ENCODE peak calls at places on chromosomes 5 and 9, in seven cellular contexts. One of them, this sample, is unnamed.

GRCh38 chr9:135573124-135573523 is 11.6 kb downstream of the PAEP start:
- DNase-seq in cardiac muscle cell: no peak
- DNase-seq in fibroblast of mammary gland: no peak
- DNase-seq in NB4: no peak
- DNase-seq in BJ: no peak
- DNase-seq in aorta: no peak
- DNase-seq in neuronal stem cell: no peak
- DNase-seq in this sample: no peak

GRCh38 chr9:129487307-129487657 is 133.6 kb downstream of the C9orf50 start:
- DNase-seq in aorta: no peak
- DNase-seq in cardiac muscle cell: no peak
- DNase-seq in fibroblast of mammary gland: peak
- DNase-seq in neuronal stem cell: no peak
- DNase-seq in NB4: no peak
- DNase-seq in BJ: no peak
- DNase-seq in this sample: no peak

GRCh38 chr5:100846722-100847121 is 56.4 kb downstream of the ST8SIA4 start:
- DNase-seq in cardiac muscle cell: no peak
- DNase-seq in BJ: no peak
- DNase-seq in neuronal stem cell: no peak
- DNase-seq in fibroblast of mammary gland: peak
- DNase-seq in NB4: no peak
- DNase-seq in aorta: no peak
- DNase-seq in this sample: no peak

GRCh38 chr5:37166197-37166596 is 83.0 kb downstream of the CPLANE1 start:
- DNase-seq in cardiac muscle cell: no peak
- DNase-seq in BJ: no peak
- DNase-seq in fibroblast of mammary gland: no peak
- DNase-seq in NB4: no peak
- DNase-seq in neuronal stem cell: no peak
- DNase-seq in aorta: no peak
- DNase-seq in this sample: no peak

GRCh38 chr5:72366324-72366976 is 46.3 kb downstream of the PTCD2 start:
- DNase-seq in fibroblast of mammary gland: peak
- DNase-seq in NB4: peak
- DNase-seq in BJ: no peak
- DNase-seq in neuronal stem cell: peak
- DNase-seq in aorta: no peak
- DNase-seq in cardiac muscle cell: peak
- DNase-seq in this sample: no peak

GRCh38 chr9:88791105-88791805 is 200.0 kb upstream of the S1PR3 start:
- DNase-seq in aorta: no peak
- DNase-seq in BJ: peak
- DNase-seq in neuronal stem cell: no peak
- DNase-seq in cardiac muscle cell: no peak
- DNase-seq in fibroblast of mammary gland: peak
- DNase-seq in NB4: peak
- DNase-seq in this sample: no peak

GRCh38 chr5:140145818-140146522 is 20.2 kb downstream of the IGIP start:
- DNase-seq in fibroblast of mammary gland: peak
- DNase-seq in aorta: peak
- DNase-seq in BJ: no peak
- DNase-seq in neuronal stem cell: peak
- DNase-seq in cardiac muscle cell: peak
- DNase-seq in NB4: peak
- DNase-seq in this sample: peak

GRCh38 chr9:34430843-34431437 is 27.4 kb downstream of the FAM219A start:
- DNase-seq in BJ: no peak
- DNase-seq in neuronal stem cell: peak
- DNase-seq in fibroblast of mammary gland: peak
- DNase-seq in cardiac muscle cell: peak
- DNase-seq in NB4: peak
- DNase-seq in aorta: peak
- DNase-seq in this sample: no peak

GRCh38 chr5:148833122-148833521 is 6.7 kb downstream of the ADRB2 start:
- DNase-seq in neuronal stem cell: no peak
- DNase-seq in BJ: no peak
- DNase-seq in NB4: peak
- DNase-seq in fibroblast of mammary gland: no peak
- DNase-seq in cardiac muscle cell: peak
- DNase-seq in aorta: no peak
- DNase-seq in this sample: no peak

GRCh38 chr9:16729656-16730055 is 140.8 kb downstream of the BNC2 start:
- DNase-seq in neuronal stem cell: no peak
- DNase-seq in cardiac muscle cell: peak
- DNase-seq in fibroblast of mammary gland: peak
- DNase-seq in BJ: no peak
- DNase-seq in NB4: peak
- DNase-seq in aorta: no peak
- DNase-seq in this sample: no peak

GRCh38 chr5:33362915-33363314 is 77.8 kb upstream of the TARS1 start:
- DNase-seq in cardiac muscle cell: peak
- DNase-seq in aorta: no peak
- DNase-seq in neuronal stem cell: no peak
- DNase-seq in BJ: no peak
- DNase-seq in fibroblast of mammary gland: peak
- DNase-seq in NB4: no peak
- DNase-seq in this sample: no peak

GRCh38 chr9:109001275-109001676 is 12.0 kb downstream of the CTNNAL1 start:
- DNase-seq in aorta: no peak
- DNase-seq in neuronal stem cell: no peak
- DNase-seq in BJ: peak
- DNase-seq in NB4: no peak
- DNase-seq in fibroblast of mammary gland: peak
- DNase-seq in cardiac muscle cell: no peak
- DNase-seq in this sample: no peak

GRCh38 chr5:126338516-126339153 is 84.6 kb upstream of the GRAMD2B start:
- DNase-seq in fibroblast of mammary gland: no peak
- DNase-seq in BJ: no peak
- DNase-seq in aorta: no peak
- DNase-seq in neuronal stem cell: no peak
- DNase-seq in NB4: no peak
- DNase-seq in cardiac muscle cell: no peak
- DNase-seq in this sample: no peak

GRCh38 chr5:172133359-172134029 is 54.5 kb downstream of the STK10 start:
- DNase-seq in aorta: no peak
- DNase-seq in BJ: peak
- DNase-seq in fibroblast of mammary gland: peak
- DNase-seq in cardiac muscle cell: no peak
- DNase-seq in NB4: peak
- DNase-seq in neuronal stem cell: no peak
- DNase-seq in this sample: no peak

GRCh38 chr9:26228273-26228672 is 550.0 kb upstream of the TUSC1 start:
- DNase-seq in aorta: no peak
- DNase-seq in cardiac muscle cell: no peak
- DNase-seq in fibroblast of mammary gland: peak
- DNase-seq in NB4: no peak
- DNase-seq in neuronal stem cell: no peak
- DNase-seq in BJ: no peak
- DNase-seq in this sample: no peak

GRCh38 chr9:87478211-87478992 is 19.3 kb upstream of the DAPK1 start:
- DNase-seq in aorta: no peak
- DNase-seq in neuronal stem cell: no peak
- DNase-seq in BJ: no peak
- DNase-seq in NB4: no peak
- DNase-seq in cardiac muscle cell: no peak
- DNase-seq in fibroblast of mammary gland: no peak
- DNase-seq in this sample: no peak

GRCh38 chr5:76762484-76762883 is 46.6 kb downstream of the F2R start:
- DNase-seq in fibroblast of mammary gland: no peak
- DNase-seq in neuronal stem cell: no peak
- DNase-seq in cardiac muscle cell: no peak
- DNase-seq in aorta: no peak
- DNase-seq in BJ: no peak
- DNase-seq in NB4: no peak
- DNase-seq in this sample: no peak

GRCh38 chr5:52789378-52789777 is 1.7 kb downstream of the ITGA1 start:
- DNase-seq in neuronal stem cell: no peak
- DNase-seq in cardiac muscle cell: no peak
- DNase-seq in fibroblast of mammary gland: no peak
- DNase-seq in NB4: no peak
- DNase-seq in aorta: no peak
- DNase-seq in BJ: no peak
- DNase-seq in this sample: no peak

GRCh38 chr5:167764650-167765289 is 526.7 kb upstream of the WWC1 start:
- DNase-seq in aorta: no peak
- DNase-seq in neuronal stem cell: no peak
- DNase-seq in NB4: no peak
- DNase-seq in BJ: no peak
- DNase-seq in fibroblast of mammary gland: no peak
- DNase-seq in cardiac muscle cell: no peak
- DNase-seq in this sample: no peak

GRCh38 chr5:158744680-158745079 is 355.0 kb downstream of the EBF1 start:
- DNase-seq in cardiac muscle cell: no peak
- DNase-seq in aorta: no peak
- DNase-seq in fibroblast of mammary gland: no peak
- DNase-seq in BJ: no peak
- DNase-seq in neuronal stem cell: no peak
- DNase-seq in NB4: no peak
- DNase-seq in this sample: no peak

GRCh38 chr5:103674739-103675138 is 112.2 kb upstream of the NUDT12 start:
- DNase-seq in neuronal stem cell: no peak
- DNase-seq in aorta: no peak
- DNase-seq in NB4: no peak
- DNase-seq in cardiac muscle cell: no peak
- DNase-seq in fibroblast of mammary gland: peak
- DNase-seq in BJ: no peak
- DNase-seq in this sample: no peak

GRCh38 chr5:122019936-122020590 is 58.0 kb downstream of the LOX start:
- DNase-seq in BJ: no peak
- DNase-seq in neuronal stem cell: no peak
- DNase-seq in NB4: no peak
- DNase-seq in fibroblast of mammary gland: peak
- DNase-seq in cardiac muscle cell: no peak
- DNase-seq in aorta: no peak
- DNase-seq in this sample: no peak

GRCh38 chr5:122009436-122009835 is 47.7 kb downstream of the SRFBP1 start:
- DNase-seq in BJ: no peak
- DNase-seq in neuronal stem cell: no peak
- DNase-seq in NB4: no peak
- DNase-seq in cardiac muscle cell: no peak
- DNase-seq in fibroblast of mammary gland: no peak
- DNase-seq in aorta: no peak
- DNase-seq in this sample: no peak

GRCh38 chr5:122014232-122014940 is 52.6 kb downstream of the SRFBP1 start:
- DNase-seq in neuronal stem cell: no peak
- DNase-seq in BJ: no peak
- DNase-seq in NB4: peak
- DNase-seq in fibroblast of mammary gland: peak
- DNase-seq in cardiac muscle cell: no peak
- DNase-seq in aorta: no peak
- DNase-seq in this sample: no peak
- H3K4me3 ChIP-seq in neuronal stem cell: no peak
- H3K4me3 ChIP-seq in BJ: no peak
- H3K4me3 ChIP-seq in NB4: no peak
- H3K4me3 ChIP-seq in fibroblast of mammary gland: no peak
- H3K4me3 ChIP-seq in cardiac muscle cell: no peak
- H3K4me3 ChIP-seq in aorta: no peak
- H3K4me3 ChIP-seq in this sample: no peak

GRCh38 chr9:5582835-5583195 is 46.1 kb upstream of the RIC1 start:
- DNase-seq in fibroblast of mammary gland: peak
- DNase-seq in NB4: no peak
- DNase-seq in BJ: no peak
- DNase-seq in aorta: no peak
- DNase-seq in neuronal stem cell: no peak
- DNase-seq in cardiac muscle cell: no peak
- DNase-seq in this sample: peak
- H3K4me3 ChIP-seq in fibroblast of mammary gland: no peak
- H3K4me3 ChIP-seq in NB4: no peak
- H3K4me3 ChIP-seq in BJ: no peak
- H3K4me3 ChIP-seq in aorta: no peak
- H3K4me3 ChIP-seq in neuronal stem cell: no peak
- H3K4me3 ChIP-seq in cardiac muscle cell: no peak
- H3K4me3 ChIP-seq in this sample: no peak

DNA sequence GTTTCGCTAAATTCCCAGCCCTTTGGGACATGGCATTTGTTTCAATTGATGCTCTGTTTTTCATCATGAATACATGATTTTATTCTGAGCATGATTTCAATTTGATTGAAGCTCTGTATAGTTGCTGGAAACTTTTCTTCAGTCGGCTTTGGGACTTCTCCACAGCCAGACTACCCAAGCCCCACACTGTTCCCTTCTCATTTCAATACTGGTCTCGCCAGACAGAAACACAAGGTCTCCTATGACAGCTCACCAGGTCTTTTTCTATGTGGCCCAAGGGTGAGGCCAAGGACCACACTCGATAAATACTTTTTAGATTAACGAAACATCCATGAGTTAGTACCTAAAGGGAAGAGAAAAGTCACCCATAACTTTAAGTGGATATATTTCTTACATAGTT is 132.2 kb downstream of the ARL15 start:
- DNase-seq in BJ: no peak
- DNase-seq in neuronal stem cell: no peak
- DNase-seq in aorta: no peak
- DNase-seq in fibroblast of mammary gland: no peak
- DNase-seq in cardiac muscle cell: no peak
- DNase-seq in NB4: no peak
- DNase-seq in this sample: no peak
- H3K4me3 ChIP-seq in BJ: no peak
- H3K4me3 ChIP-seq in neuronal stem cell: no peak
- H3K4me3 ChIP-seq in aorta: no peak
- H3K4me3 ChIP-seq in fibroblast of mammary gland: no peak
- H3K4me3 ChIP-seq in cardiac muscle cell: no peak
- H3K4me3 ChIP-seq in NB4: no peak
- H3K4me3 ChIP-seq in this sample: no peak

GRCh38 chr5:113024298-113024697 is 47.7 kb downstream of the DCP2 start:
- DNase-seq in fibroblast of mammary gland: no peak
- DNase-seq in aorta: no peak
- DNase-seq in cardiac muscle cell: no peak
- DNase-seq in NB4: no peak
- DNase-seq in BJ: no peak
- DNase-seq in neuronal stem cell: no peak
- DNase-seq in this sample: no peak

GRCh38 chr5:113020461-113021273 is 44.1 kb downstream of the DCP2 start:
- DNase-seq in fibroblast of mammary gland: peak
- DNase-seq in cardiac muscle cell: no peak
- DNase-seq in BJ: no peak
- DNase-seq in aorta: no peak
- DNase-seq in NB4: no peak
- DNase-seq in neuronal stem cell: no peak
- DNase-seq in this sample: no peak

GRCh38 chr5:113025596-113025995 is 49.0 kb downstream of the DCP2 start:
- DNase-seq in aorta: no peak
- DNase-seq in neuronal stem cell: no peak
- DNase-seq in cardiac muscle cell: no peak
- DNase-seq in NB4: no peak
- DNase-seq in fibroblast of mammary gland: no peak
- DNase-seq in BJ: no peak
- DNase-seq in this sample: no peak

GRCh38 chr5:113027015-113027414 is 50.4 kb downstream of the DCP2 start:
- DNase-seq in neuronal stem cell: no peak
- DNase-seq in BJ: no peak
- DNase-seq in cardiac muscle cell: no peak
- DNase-seq in NB4: no peak
- DNase-seq in aorta: no peak
- DNase-seq in fibroblast of mammary gland: no peak
- DNase-seq in this sample: no peak

DNA sequence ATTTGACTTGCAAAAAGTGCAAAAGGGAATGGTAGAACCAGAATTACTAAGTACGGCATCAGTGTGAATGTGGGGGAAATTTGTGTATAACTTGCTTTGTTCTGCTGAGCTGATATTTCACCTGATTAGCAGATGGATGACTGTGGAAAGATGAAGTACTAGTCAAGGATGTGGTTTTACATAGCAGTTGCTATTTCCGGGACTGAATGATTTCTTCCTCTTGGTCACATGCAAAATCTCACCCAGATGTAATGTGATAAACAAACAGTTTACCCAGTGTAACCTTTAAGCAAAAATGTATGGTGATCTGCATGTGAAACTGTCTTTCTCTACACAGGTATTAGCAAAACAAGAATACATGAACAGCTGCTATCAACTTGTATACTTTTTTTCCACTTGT is 46.1 kb downstream of the DCP2 start:
- DNase-seq in cardiac muscle cell: no peak
- DNase-seq in NB4: no peak
- DNase-seq in aorta: no peak
- DNase-seq in neuronal stem cell: no peak
- DNase-seq in fibroblast of mammary gland: no peak
- DNase-seq in BJ: no peak
- DNase-seq in this sample: no peak
- H3K4me3 ChIP-seq in cardiac muscle cell: no peak
- H3K4me3 ChIP-seq in NB4: no peak
- H3K4me3 ChIP-seq in aorta: no peak
- H3K4me3 ChIP-seq in neuronal stem cell: no peak
- H3K4me3 ChIP-seq in fibroblast of mammary gland: no peak
- H3K4me3 ChIP-seq in BJ: no peak
- H3K4me3 ChIP-seq in this sample: no peak

This sample was measured in Peyer's patch.